ENCODE peak calls at places on chromosomes 2 and 18, in ten cellular contexts. J is stimulated activated CD4-positive, alpha-beta T cell treated with anti-CD3 and anti-CD28 coated beads, Interleukin-4, amount 100 ng/mL, for 24 hours; O is cortex of kidney; Y is nucleus accumbens; K is HT1080; E is mesendoderm; U is WTC11; G is GM20000; S is thoracic aorta; C is AG10803. X is an unnamed sample.
A peak's percentile ranks its signal among the peaks of the same experiment; 100 is the strongest.

GRCh38 chr2:69141081-69141480 is 128.1 kb downstream of the ANTXR1 start:
- DNase-seq in S (no peak), Y (no peak), U (no peak), J (no peak), E (no peak), K (no peak), G (no peak), C (no peak), O (no peak), X (no peak)

GRCh38 chr2:39736593-39736992 is 42.5 kb downstream of the THUMPD2 start:
- DNase-seq in J (no peak), G (no peak), S (no peak), U (no peak), E (no peak), Y (no peak), K (no peak), C (peak; percentile 96), O (no peak), X (no peak)

GRCh38 chr18:6729247-6730091 is at the start of gene ARHGAP28:
- DNase-seq in U (peak; percentile 81), K (peak; percentile 87), J (no peak), Y (peak; percentile 75), O (no peak), G (peak; percentile 54), C (peak; percentile 63), E (peak; percentile 98), S (no peak), X (peak; percentile 94)

GRCh38 chr18:8357320-8357719 is 251.9 kb upstream of the RAB12 start:
- DNase-seq in J (no peak), O (no peak), U (no peak), Y (no peak), S (no peak), G (no peak), K (no peak), C (no peak), E (peak; percentile 85), X (no peak)

GRCh38 chr2:42132966-42133641 is 36.0 kb upstream of the EML4 start:
- DNase-seq in G (peak; percentile 64), O (no peak), C (peak; percentile 98), K (peak; percentile 97), S (peak; percentile 77), J (peak; percentile 85), U (peak; percentile 37), Y (peak; percentile 29), E (peak; percentile 99), X (peak; percentile 97)

GRCh38 chr2:23359631-23360567 is 25.1 kb upstream of the KLHL29 start:
- DNase-seq in J (no peak), O (no peak), S (no peak), E (no peak), U (no peak), Y (no peak), C (no peak), G (no peak), K (no peak), X (no peak)

GRCh38 chr18:56276466-56276865 is 361.9 kb downstream of the TXNL1 start:
- DNase-seq in G (no peak), E (no peak), O (no peak), S (no peak), C (no peak), K (peak; percentile 17), U (no peak), J (no peak), Y (no peak), X (no peak)

GRCh38 chr18:23550898-23551297 is 35.4 kb downstream of the NPC1 start:
- DNase-seq in E (no peak), U (no peak), S (no peak), G (no peak), Y (no peak), C (no peak), O (no peak), K (no peak), J (no peak), X (no peak)

GRCh38 chr2:223297788-223298187 is 245.8 kb downstream of the KCNE4 start:
- DNase-seq in S (no peak), G (no peak), K (no peak), C (peak; percentile 9), J (no peak), O (no peak), E (no peak), U (no peak), Y (no peak), X (no peak)

GRCh38 chr2:236753611-236754010 is 184.0 kb downstream of the ACKR3 start:
- DNase-seq in G (no peak), O (no peak), U (no peak), E (no peak), S (no peak), C (no peak), Y (no peak), J (no peak), K (no peak), X (no peak)

GRCh38 chr2:10935953-10936942 is 24.5 kb downstream of the KCNF1 start:
- DNase-seq in K (peak; percentile 100), O (no peak), Y (no peak), U (no peak), S (no peak), J (no peak), G (no peak), C (peak; percentile 93), E (peak; percentile 95), X (no peak)

GRCh38 chr2:150392614-150393013 is 94.9 kb downstream of the RND3 start:
- DNase-seq in G (no peak), K (no peak), O (no peak), E (no peak), U (no peak), Y (no peak), S (no peak), C (no peak), J (no peak), X (no peak)

GRCh38 chr2:105517814-105518705 is 119.2 kb upstream of the FHL2 start:
- DNase-seq in J (no peak), G (no peak), U (no peak), O (no peak), S (peak; percentile 30), E (no peak), K (no peak), Y (peak; percentile 48), C (peak; percentile 90), X (no peak)

GRCh38 chr18:49628119-49628518 is 66.3 kb downstream of the LIPG start:
- DNase-seq in C (no peak), S (no peak), E (no peak), K (peak; percentile 82), Y (no peak), G (no peak), U (no peak), O (no peak), J (no peak), X (no peak)

GRCh38 chr2:107801498-107801897 is 25.2 kb upstream of the RGPD4 start:
- DNase-seq in J (no peak), S (no peak), O (no peak), Y (no peak), G (no peak), C (no peak), K (no peak), U (no peak), E (no peak), X (no peak)

GRCh38 chr18:76351961-76352581 is 143.0 kb downstream of the ZNF516 start:
- DNase-seq in J (no peak), G (no peak), S (no peak), O (no peak), E (peak; percentile 52), Y (no peak), K (peak; percentile 66), C (peak; percentile 92), U (no peak), X (no peak)

GRCh38 chr2:15588329-15588919 is 3.2 kb upstream of the DDX1 start:
- DNase-seq in S (no peak), J (peak; percentile 18), G (peak; percentile 26), O (no peak), Y (peak; percentile 49), E (peak; percentile 67), C (peak; percentile 56), U (peak; percentile 62), K (peak; percentile 57), X (peak; percentile 82)

X was measured in WERI-Rb-1.